ENCODE peak calls at places on chromosomes 7 and 10, in seven cellular contexts. S, R, V, N, E, K and J are unnamed samples.
A peak's percentile ranks its signal among the peaks of the same experiment; 100 is the strongest.

GRCh38 chr7:149573519-149573918 is 75.9 kb upstream of the ZNF746 start:
- DNase-seq in S (no peak), R (no peak), V (no peak), N (no peak), E (no peak), K (no peak), J (no peak)

GRCh38 chr7:27608776-27609495 is 53.7 kb downstream of the HIBADH start:
- DNase-seq in S (no peak), R (no peak), V (no peak), N (peak; percentile 16), E (no peak), K (no peak), J (no peak)

GRCh38 chr10:44478040-44478439 is 93.1 kb upstream of the CXCL12 start:
- DNase-seq in S (no peak), R (no peak), V (no peak), N (no peak), E (no peak), K (no peak), J (no peak)

GRCh38 chr7:102258749-102259107 is 27.9 kb upstream of the SH2B2 start:
- DNase-seq in S (no peak), R (no peak), V (no peak), N (no peak), E (no peak), K (no peak), J (no peak)

GRCh38 chr7:111735661-111736323 is 173.5 kb upstream of the IMMP2L start:
- DNase-seq in S (no peak), R (peak; percentile 76), V (peak; percentile 81), N (peak; percentile 82), E (peak; percentile 40), K (peak; percentile 9), J (no peak)

GRCh38 chr10:74177140-74177677 is 26.2 kb downstream of the ADK start:
- DNase-seq in S (peak; percentile 61), R (no peak), V (no peak), N (peak; percentile 78), E (no peak), K (no peak), J (peak; percentile 64)

GRCh38 chr10:72126184-72126871 is 38.0 kb upstream of the SPOCK2 start:
- DNase-seq in S (no peak), R (peak; percentile 40), V (peak; percentile 63), N (peak; percentile 17), E (no peak), K (no peak), J (no peak)

GRCh38 chr7:601573-602340 is 82.1 kb upstream of the PDGFA start:
- DNase-seq in S (peak; percentile 63), R (no peak), V (peak; percentile 57), N (no peak), E (peak; percentile 70), K (peak; percentile 76), J (peak; percentile 75)

GRCh38 chr7:150324366-150324961 is 1.1 kb upstream of the ACTR3C start:
- DNase-seq in S (no peak), R (no peak), V (peak; percentile 42), N (peak; percentile 57), E (no peak), K (no peak), J (no peak)

GRCh38 chr10:89183571-89183970 is 23.5 kb downstream of the CH25H start:
- DNase-seq in S (no peak), R (no peak), V (no peak), N (no peak), E (no peak), K (no peak), J (no peak)

GRCh38 chr10:107544706-107545520 is 380.4 kb upstream of the SORCS1 start:
- DNase-seq in S (no peak), R (no peak), V (peak; percentile 0), N (no peak), E (no peak), K (no peak), J (no peak)

GRCh38 chr10:44379907-44380306 is 5.0 kb downstream of the CXCL12 start:
- DNase-seq in S (no peak), R (no peak), V (no peak), N (no peak), E (no peak), K (no peak), J (no peak)

GRCh38 chr10:44647877-44648542 is 263.1 kb upstream of the CXCL12 start:
- DNase-seq in S (no peak), R (no peak), V (peak; percentile 23), N (no peak), E (peak; percentile 16), K (no peak), J (no peak)

GRCh38 chr10:87799860-87800259 is 18.2 kb downstream of the ATAD1 start:
- DNase-seq in S (no peak), R (no peak), V (no peak), N (no peak), E (no peak), K (no peak), J (no peak)

GRCh38 chr10:14063531-14064317 is 267.0 kb downstream of the FRMD4A start:
- DNase-seq in S (peak; percentile 68), R (no peak), V (no peak), N (peak; percentile 47), E (no peak), K (no peak), J (no peak)

GRCh38 chr10:72337039-72337629 is 17.6 kb downstream of the DNAJB12 start:
- DNase-seq in S (peak; percentile 93), R (peak; percentile 84), V (peak; percentile 77), N (peak; percentile 88), E (peak; percentile 89), K (peak; percentile 54), J (peak; percentile 88)

GRCh38 chr7:135194494-135195095 is 16.7 kb downstream of the WDR91 start:
- DNase-seq in S (no peak), R (no peak), V (peak; percentile 17), N (no peak), E (no peak), K (no peak), J (no peak)

GRCh38 chr7:150759479-150759878 is 22.3 kb downstream of the GIMAP5 start:
- DNase-seq in S (no peak), R (no peak), V (no peak), N (no peak), E (no peak), K (no peak), J (no peak)

GRCh38 chr7:32470871-32471270 is 19.3 kb downstream of the LSM5 start:
- DNase-seq in S (no peak), R (no peak), V (no peak), N (no peak), E (no peak), K (no peak), J (no peak)

DNA sequence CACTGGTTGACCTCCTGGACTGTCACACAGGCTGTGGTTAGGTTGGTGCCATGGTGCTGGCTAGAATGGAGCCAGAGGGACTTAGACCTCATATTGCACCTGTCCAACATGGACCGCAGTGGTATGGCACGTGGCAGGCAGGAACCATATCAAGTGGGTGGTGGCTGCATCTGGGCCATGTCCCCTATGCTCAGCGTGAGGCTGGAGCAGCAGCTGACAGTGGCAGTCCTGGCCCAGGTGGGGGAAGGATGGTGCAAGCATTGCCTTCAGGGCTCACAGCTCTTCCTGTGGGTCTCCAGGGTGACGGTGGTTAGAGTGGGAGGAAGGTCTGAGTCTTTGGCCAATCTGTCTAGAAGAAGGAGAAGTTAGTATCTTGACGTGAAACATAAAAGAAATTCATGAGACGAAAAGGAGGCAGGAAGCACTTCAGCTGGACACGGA is 54.5 kb upstream of the PFKFB3 start:
- DNase-seq in S (no peak), R (no peak), V (no peak), N (no peak), E (no peak), K (no peak), J (peak; percentile 56)
- H3K27ac ChIP-seq in S (peak overlapping the region; percentile 96), R (no peak overlapping the region), V (no peak overlapping the region), N (no peak overlapping the region), E (peak overlapping the region; percentile 66), K (no peak overlapping the region), J (no peak overlapping the region)

GRCh38 chr7:47482013-47482761 is 99.7 kb downstream of the TNS3 start:
- DNase-seq in S (no peak), R (no peak), V (no peak), N (peak; percentile 78), E (peak; percentile 65), K (peak; percentile 54), J (no peak)

GRCh38 chr7:47479821-47480575 is 101.9 kb downstream of the TNS3 start:
- DNase-seq in S (no peak), R (peak; percentile 76), V (no peak), N (no peak), E (no peak), K (no peak), J (no peak)

GRCh38 chr7:47478926-47479791 is 102.8 kb downstream of the TNS3 start:
- DNase-seq in S (no peak), R (no peak), V (no peak), N (no peak), E (no peak), K (no peak), J (no peak)

GRCh38 chr7:47481656-47482012 is 100.3 kb downstream of the TNS3 start:
- DNase-seq in S (no peak), R (no peak), V (no peak), N (no peak), E (no peak), K (no peak), J (no peak)

GRCh38 chr7:47480576-47481538 is 101.1 kb downstream of the TNS3 start:
- DNase-seq in S (no peak), R (peak; percentile 49), V (no peak), N (no peak), E (no peak), K (no peak), J (no peak)
- H3K4me1 ChIP-seq in S (peaks cover 36% of the 10 kb centered on the region), R (peaks cover 44% of the 10 kb centered on the region), V (no peaks in the 10 kb centered on the region), N (peaks cover 78% of the 10 kb centered on the region), E (peaks cover 32% of the 10 kb centered on the region), K (peaks cover 97% of the 10 kb centered on the region), J (peaks cover 86% of the 10 kb centered on the region)

DNA sequence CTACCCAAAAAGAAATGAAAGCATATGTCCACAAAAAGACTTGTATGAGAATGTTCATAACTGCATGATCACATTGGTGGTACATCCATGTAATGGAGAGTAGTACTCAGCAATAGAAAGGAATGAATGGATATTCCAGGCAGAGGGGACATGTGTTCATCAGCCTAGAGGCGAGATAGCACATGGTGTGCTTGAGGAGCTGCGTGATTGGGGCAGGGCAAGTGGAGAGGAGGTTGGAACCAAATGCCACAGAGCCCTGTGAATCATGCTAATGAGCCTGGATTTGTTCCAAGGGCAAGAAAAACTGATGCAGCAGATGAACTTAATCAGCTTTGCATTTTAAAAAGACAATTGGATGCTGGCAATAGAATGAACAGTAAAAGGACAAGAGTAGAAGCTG is 73.3 kb downstream of the C10orf90 start:
- DNase-seq in S (no peak), R (no peak), V (peak; percentile 42), N (no peak), E (no peak), K (no peak), J (no peak)
- H3K27ac ChIP-seq in S (no peak overlapping the region), R (no peak overlapping the region), V (no peak overlapping the region), N (no peak overlapping the region), E (no peak overlapping the region), K (no peak overlapping the region), J (no peak overlapping the region)

DNA sequence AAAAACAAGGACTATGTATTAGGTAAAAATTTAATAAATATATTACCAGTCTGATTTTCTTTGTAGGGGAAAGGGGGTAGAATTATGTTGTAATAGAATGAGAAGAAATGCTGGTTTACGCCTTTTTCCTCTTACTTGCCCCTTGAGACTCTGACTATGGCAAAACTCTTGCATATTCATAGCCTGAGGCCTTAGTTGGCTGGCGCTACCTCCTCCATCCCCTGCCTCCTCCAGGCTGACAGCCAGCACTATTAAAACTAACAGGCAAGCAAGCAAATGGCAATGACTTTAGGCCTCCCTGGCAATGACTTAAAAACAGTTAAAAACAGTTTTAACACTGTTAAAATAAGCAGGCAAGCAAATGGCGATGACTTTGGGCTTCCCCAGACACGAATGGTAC is 14.4 kb downstream of the PKD2L1 start:
- DNase-seq in S (no peak), R (no peak), V (peak; percentile 83), N (no peak), E (no peak), K (no peak), J (no peak)
- H3K4me1 ChIP-seq in S (no peaks in the 10 kb centered on the region), R (peaks cover 3% of the 10 kb centered on the region), V (peaks cover 19% of the 10 kb centered on the region), N (no peaks in the 10 kb centered on the region), E (no peaks in the 10 kb centered on the region), K (no peaks in the 10 kb centered on the region), J (no peaks in the 10 kb centered on the region)

GRCh38 chr10:33253411-33253810 is 81.1 kb downstream of the NRP1 start:
- DNase-seq in S (no peak), R (no peak), V (no peak), N (no peak), E (no peak), K (no peak), J (no peak)
- H3K27ac ChIP-seq in S (no peak overlapping the region), R (no peak overlapping the region), V (no peak overlapping the region), N (peak overlapping the region; percentile 32), E (peak overlapping the region; percentile 43), K (no peak overlapping the region), J (no peak overlapping the region)